ENCODE peak calls at places on chromosomes 11 and 22, in five cellular contexts. R, Z, K, F and N are unnamed samples.

GRCh38 chr11:48003926-48004325 is 23.6 kb downstream of the PTPRJ start:
- DNase-seq in Z (no peak), F (no peak), K (no peak), R (no peak), N (no peak)

GRCh38 chr11:6812391-6813005 is 13.0 kb upstream of the OR6A2 start:
- DNase-seq in K (peak), F (peak), Z (no peak), R (peak), N (peak)

GRCh38 chr22:30416843-30417242 is 8.7 kb upstream of the MTFP1 start:
- DNase-seq in F (no peak), R (no peak), K (no peak), Z (no peak), N (no peak)

GRCh38 chr11:43546561-43547410 is 133.8 kb upstream of the HSD17B12 start:
- DNase-seq in F (no peak), Z (no peak), K (peak), R (no peak), N (no peak)

GRCh38 chr11:77361184-77361583 is 59.7 kb upstream of the GDPD4 start:
- DNase-seq in R (no peak), Z (no peak), K (no peak), F (peak), N (peak)

GRCh38 chr22:30047364-30047738 is 32.9 kb upstream of the HORMAD2 start:
- DNase-seq in R (no peak), K (peak), F (peak), Z (no peak), N (peak)

GRCh38 chr11:47271328-47271727 is 1.4 kb downstream of the MADD start:
- DNase-seq in F (no peak), R (no peak), K (no peak), Z (no peak), N (no peak)

GRCh38 chr11:127471662-127472061 is 471.1 kb upstream of the KIRREL3 start:
- DNase-seq in R (no peak), Z (no peak), K (no peak), F (no peak), N (no peak)